ENCODE peak calls at places on chromosomes 12 and 14, in four cellular contexts. W, E, M and T are unnamed samples.

GRCh38 chr12:107543841-107544240 is 141.8 kb upstream of the PWP1 start:
- DNase-seq in M (peak; percentile 68), E (no peak), W (no peak), T (no peak)

GRCh38 chr14:65110525-65110924 is 8.2 kb upstream of the MAX start:
- DNase-seq in M (no peak), E (no peak), W (no peak), T (no peak)

GRCh38 chr14:26833777-26834176 is 235.9 kb upstream of the NOVA1 start:
- DNase-seq in M (no peak), E (no peak), W (no peak), T (no peak)

GRCh38 chr14:104681689-104682074 is 7.7 kb upstream of the INF2 start:
- DNase-seq in M (no peak), W (peak; percentile 96), E (peak; percentile 90), T (peak; percentile 92)

GRCh38 chr12:6034596-6034995 is 89.5 kb upstream of the ANO2 start:
- DNase-seq in W (no peak), M (no peak), E (no peak), T (peak; percentile 65)

GRCh38 chr12:105485321-105485910 is 154.9 kb downstream of the C12orf75 start:
- DNase-seq in M (no peak), E (no peak), W (no peak), T (no peak)

GRCh38 chr14:79842270-79842669 is 369.0 kb downstream of the DIO2 start:
- DNase-seq in M (no peak), E (peak; percentile 57), W (no peak), T (peak; percentile 79)

GRCh38 chr14:61434315-61434714 is 112.9 kb downstream of the PRKCH start:
- DNase-seq in E (no peak), M (no peak), W (no peak), T (no peak)

GRCh38 chr14:79573486-79573885 is 637.8 kb downstream of the DIO2 start:
- DNase-seq in M (no peak), W (no peak), E (no peak), T (no peak)

GRCh38 chr14:34356267-34356660 is 105.8 kb downstream of the SPTSSA start:
- DNase-seq in M (no peak), E (no peak), W (no peak), T (no peak)

GRCh38 chr14:45698462-45699134 is 445.6 kb upstream of the MIS18BP1 start:
- DNase-seq in M (no peak), W (no peak), E (no peak), T (no peak)

GRCh38 chr12:28424965-28425364 is 234.7 kb downstream of the CCDC91 start:
- DNase-seq in E (no peak), W (no peak), M (no peak), T (no peak)

GRCh38 chr12:91053951-91054715 is 3.7 kb downstream of the KERA start:
- DNase-seq in W (no peak), M (no peak), E (no peak), T (no peak)

GRCh38 chr14:102898776-102899515 is 23.5 kb upstream of the AMN start:
- DNase-seq in E (no peak), W (peak; percentile 70), M (no peak), T (no peak)

GRCh38 chr12:74794522-74794921 is 256.9 kb downstream of the ATXN7L3B start:
- DNase-seq in M (no peak), E (no peak), W (no peak), T (no peak)

GRCh38 chr12:67698711-67699603 is 50.4 kb downstream of the DYRK2 start:
- DNase-seq in M (no peak), W (no peak), E (no peak), T (no peak)

GRCh38 chr12:3244219-3244750 is 167.1 kb downstream of the TSPAN9 start:
- DNase-seq in E (no peak), M (no peak), W (no peak), T (no peak)
- H3K4me3 ChIP-seq in E (no peak overlapping the region), M (no peak overlapping the region), W (no peak overlapping the region), T (no peak overlapping the region)

DNA sequence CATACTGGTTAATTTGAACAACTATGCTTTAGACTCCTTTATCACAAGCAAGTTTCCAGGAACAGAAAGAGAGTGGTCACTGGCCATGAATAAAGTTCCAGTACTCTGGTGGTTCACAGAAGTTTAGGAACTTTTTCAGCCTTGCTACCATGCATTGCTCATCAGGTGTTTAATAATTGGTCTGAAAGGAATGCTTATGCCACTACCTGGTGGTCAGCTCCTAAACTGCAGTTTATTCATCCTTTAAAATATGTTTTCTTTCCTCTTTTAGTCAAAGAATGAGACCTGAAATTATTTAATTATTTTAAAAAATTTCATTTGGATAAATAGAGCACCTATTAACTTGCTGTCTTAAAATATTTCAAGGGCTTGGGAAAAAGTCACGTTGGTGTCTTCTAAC is 260.1 kb upstream of the OR4E1 start:
- DNase-seq in W (no peak), E (no peak), M (no peak), T (no peak)
- TF ChIP-seq CTCF in W (peak; percentile 51), E (no peak), M (peak; percentile 17), T (no peak)

GRCh38 chr14:32841698-32842097 is 97.0 kb upstream of the NPAS3 start:
- DNase-seq in M (no peak), W (no peak), E (no peak), T (no peak)

GRCh38 chr14:32847867-32848266 is 90.8 kb upstream of the NPAS3 start:
- DNase-seq in W (no peak), E (no peak), M (no peak), T (no peak)

GRCh38 chr14:32846821-32847220 is 91.9 kb upstream of the NPAS3 start:
- DNase-seq in M (no peak), E (no peak), W (no peak), T (no peak)
- H3K27ac ChIP-seq in M (no peak overlapping the region), E (no peak overlapping the region), W (no peak overlapping the region), T (no peak overlapping the region)

GRCh38 chr12:129614221-129614885 is 289.5 kb downstream of the TMEM132D start:
- DNase-seq in E (no peak), M (no peak), W (no peak), T (no peak)
- H3K4me3 ChIP-seq in E (no peak overlapping the region), M (no peak overlapping the region), W (no peak overlapping the region), T (no peak overlapping the region)

DNA sequence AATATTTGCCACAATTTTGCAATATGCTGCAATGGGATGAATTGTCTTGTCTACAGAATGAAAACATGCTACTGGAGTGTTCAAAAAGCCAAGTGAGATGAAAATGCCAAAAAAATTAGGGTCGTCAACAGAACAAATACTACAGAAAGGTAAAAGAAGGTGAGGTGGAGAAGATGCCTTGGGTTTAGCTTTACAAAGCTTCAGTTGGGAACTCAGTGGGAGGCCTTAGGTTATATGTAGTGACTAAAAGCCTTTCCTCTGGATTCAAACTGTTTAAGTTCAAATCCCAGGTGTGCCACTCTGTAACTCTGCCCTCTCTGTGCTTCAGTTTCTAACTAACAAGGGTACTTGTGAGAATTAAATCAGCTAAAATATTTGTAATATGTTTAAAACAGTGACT is 84.9 kb upstream of the PDE3A start:
- DNase-seq in E (no peak), M (no peak), W (no peak), T (no peak)
- TF ChIP-seq CTCF in E (no peak), M (no peak), W (no peak), T (no peak)

GRCh38 chr12:58965568-58965967 is 45.3 kb upstream of the LRIG3 start:
- DNase-seq in E (no peak), W (no peak), M (no peak), T (no peak)

GRCh38 chr12:58967551-58967950 is 47.2 kb upstream of the LRIG3 start:
- DNase-seq in E (no peak), M (no peak), W (no peak), T (no peak)

GRCh38 chr12:58963844-58964243 is 43.5 kb upstream of the LRIG3 start:
- DNase-seq in E (no peak), W (no peak), M (no peak), T (no peak)

GRCh38 chr12:58966939-58967338 is 46.6 kb upstream of the LRIG3 start:
- DNase-seq in E (no peak), M (no peak), W (no peak), T (no peak)

GRCh38 chr12:58969227-58969626 is 48.9 kb upstream of the LRIG3 start:
- DNase-seq in M (no peak), W (no peak), E (no peak), T (no peak)
- H3K27ac ChIP-seq in M (no peak overlapping the region), W (no peak overlapping the region), E (no peak overlapping the region), T (no peak overlapping the region)

DNA sequence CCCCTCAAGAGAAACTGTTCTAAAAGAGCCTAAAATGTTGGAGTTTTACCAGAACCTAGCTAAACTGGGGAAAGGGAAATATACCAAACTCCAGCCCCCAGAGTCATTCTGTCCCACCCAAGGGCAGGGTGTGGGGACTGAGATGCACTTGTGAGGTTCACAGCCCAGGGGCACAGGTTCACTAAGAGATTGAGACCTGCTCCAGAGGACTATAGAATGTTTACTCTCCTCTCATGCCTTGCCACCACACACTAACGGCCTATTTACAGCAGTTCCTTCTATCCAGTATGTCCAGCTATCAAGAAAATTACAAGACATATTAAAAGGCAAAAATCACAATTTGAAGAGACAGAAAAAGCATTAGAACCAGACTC is 60.6 kb upstream of the PARP11 start:
- DNase-seq in W (no peak), M (no peak), E (no peak), T (no peak)
- H3K4me3 ChIP-seq in W (no peak overlapping the region), M (no peak overlapping the region), E (no peak overlapping the region), T (no peak overlapping the region)

DNA sequence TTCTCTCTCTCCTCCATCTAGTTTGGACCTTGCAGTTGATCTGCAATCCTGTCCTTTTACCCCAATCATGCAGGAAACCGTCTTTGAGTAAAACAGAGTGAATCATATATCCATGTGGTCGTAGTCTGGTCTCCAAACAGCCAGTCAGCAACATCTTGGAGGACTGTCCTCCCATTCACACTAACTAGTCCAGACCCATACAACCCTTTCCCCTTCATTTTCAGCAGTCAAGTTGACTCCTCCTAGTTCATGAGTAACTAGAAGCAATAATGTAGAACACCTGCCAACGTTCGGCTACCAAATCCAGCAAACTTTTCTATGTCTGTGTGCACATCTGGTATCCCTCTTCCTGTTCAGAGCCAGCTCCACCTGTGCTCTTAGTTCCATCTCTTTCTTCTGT is 10.8 kb upstream of the BIN2 start:
- DNase-seq in E (no peak), W (no peak), M (no peak), T (no peak)
- TF ChIP-seq CTCF in E (no peak), W (no peak), M (no peak), T (no peak)